ENCODE peak calls at places on chromosomes 4 and X, in six cellular contexts. V, Y, X, N, E and G are unnamed samples.

GRCh38 chr4:114659386-114660008 is 60.9 kb downstream of the UGT8 start:
- DNase-seq in V (peak), Y (no peak), X (peak), N (peak), E (peak), G (peak)

GRCh38 chrX:70979136-70979762 is 48.4 kb upstream of the SLC7A3 start:
- DNase-seq in V (no peak), Y (no peak), X (no peak), N (peak), E (no peak), G (peak)

GRCh38 chr4:101724093-101724492 is 66.4 kb upstream of the BANK1 start:
- DNase-seq in V (no peak), Y (no peak), X (no peak), N (no peak), E (no peak), G (no peak)

GRCh38 chr4:187464561-187464960 is 531.0 kb upstream of the ZFP42 start:
- DNase-seq in V (no peak), Y (no peak), X (no peak), N (no peak), E (no peak), G (no peak)

GRCh38 chrX:136028383-136028984 is 43.2 kb downstream of the SLC9A6 start:
- DNase-seq in V (no peak), Y (no peak), X (no peak), N (peak), E (no peak), G (peak)

GRCh38 chrX:6226053-6226645 is 2.5 kb downstream of the NLGN4X start:
- DNase-seq in V (no peak), Y (peak), X (no peak), N (no peak), E (no peak), G (no peak)

GRCh38 chr4:51844157-51845054 is 1.5 kb downstream of the DCUN1D4 start:
- DNase-seq in V (peak), Y (peak), X (peak), N (peak), E (peak), G (peak)

GRCh38 chrX:20060961-20061868 is 55.5 kb downstream of the MAP7D2 start:
- DNase-seq in V (no peak), Y (no peak), X (no peak), N (no peak), E (no peak), G (no peak)

GRCh38 chr4:5101571-5101970 is 50.3 kb downstream of the STK32B start:
- DNase-seq in V (no peak), Y (no peak), X (no peak), N (no peak), E (no peak), G (no peak)

GRCh38 chr4:69858683-69859082 is 1.3 kb downstream of the SULT1E1 start:
- DNase-seq in V (no peak), Y (no peak), X (no peak), N (no peak), E (no peak), G (peak)

GRCh38 chrX:113873056-113873455 is 710.8 kb upstream of the HTR2C start:
- DNase-seq in V (no peak), Y (no peak), X (no peak), N (no peak), E (no peak), G (no peak)

GRCh38 chrX:71159335-71159734 is 14.7 kb downstream of the NLGN3 start:
- DNase-seq in V (no peak), Y (no peak), X (no peak), N (no peak), E (no peak), G (no peak)

GRCh38 chr4:150242820-150243458 is 164.7 kb downstream of the DCLK2 start:
- DNase-seq in V (no peak), Y (peak), X (peak), N (peak), E (no peak), G (peak)

GRCh38 chr4:61532324-61532723 is 332.2 kb downstream of the ADGRL3 start:
- DNase-seq in V (no peak), Y (no peak), X (peak), N (no peak), E (no peak), G (no peak)

DNA sequence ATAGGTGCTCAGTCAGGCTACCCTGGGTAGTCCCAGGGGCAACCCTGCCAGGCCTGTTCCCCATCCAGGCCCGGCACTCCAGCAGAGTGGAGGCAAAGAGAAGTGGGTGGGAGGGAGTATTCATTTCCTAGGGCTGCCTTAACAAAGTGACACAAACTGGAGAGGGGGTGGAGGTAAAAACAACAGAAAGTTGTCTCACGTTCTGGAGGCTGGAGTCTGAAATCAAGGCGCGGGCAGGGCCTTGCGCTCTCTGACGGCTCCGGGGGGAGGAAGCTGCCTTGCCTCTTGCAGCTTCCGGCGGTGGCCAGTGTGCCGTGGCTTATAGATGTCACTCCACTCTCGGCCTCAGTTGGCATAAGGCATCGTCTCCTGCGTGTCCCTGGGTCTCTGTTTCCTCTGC is 90.8 kb downstream of the DCTD start:
- DNase-seq in V (no peak), Y (no peak), X (no peak), N (no peak), E (no peak), G (no peak)
- TF ChIP-seq POLR2A in V (no peak), Y (no peak), X (no peak), N (no peak), E (no peak), G (no peak)

DNA sequence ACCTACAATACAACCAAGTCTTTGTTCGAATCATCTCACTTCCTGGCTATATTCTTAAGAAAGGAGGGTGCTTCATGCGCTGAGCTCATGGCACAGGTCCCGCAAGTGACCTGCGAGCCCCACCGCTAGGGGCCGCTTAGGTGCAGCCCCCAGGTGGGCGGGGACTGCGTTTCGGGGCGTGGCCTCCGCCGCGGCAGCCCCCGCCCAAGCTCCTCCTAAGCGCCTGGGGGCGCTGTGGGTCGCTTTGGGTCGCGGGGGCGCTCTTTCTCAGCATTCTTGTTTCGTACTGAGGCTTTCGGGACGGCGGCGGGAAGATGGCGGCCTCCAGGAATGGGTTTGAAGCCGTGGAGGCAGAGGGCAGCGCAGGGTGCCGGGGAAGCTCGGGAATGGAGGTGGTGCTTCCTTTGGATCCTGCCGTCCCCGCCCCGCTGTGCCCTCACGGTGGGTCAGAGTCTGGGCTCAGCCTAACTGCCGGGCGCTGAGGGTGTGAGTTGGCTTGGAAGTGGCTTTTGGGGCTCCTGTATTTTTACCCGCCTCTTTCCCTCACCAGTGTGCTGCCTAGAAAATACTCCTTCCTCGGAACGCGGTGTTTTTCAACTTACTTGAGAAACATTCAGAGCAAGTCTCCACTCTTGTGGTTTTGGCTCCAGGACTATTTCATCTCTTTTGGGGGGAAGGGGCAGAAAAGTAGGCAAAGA is at the start of gene ZCCHC4:
- DNase-seq in V (peak), Y (peak), X (peak), N (peak), E (peak), G (peak)
- TF ChIP-seq POLR2A in V (no peak), Y (peak), X (peak), N (peak), E (no peak), G (peak)

GRCh38 chr4:83626245-83626843 is 90.4 kb downstream of the GPAT3 start:
- DNase-seq in V (no peak), Y (no peak), X (no peak), N (no peak), E (no peak), G (no peak)

GRCh38 chr4:83625807-83626206 is 89.9 kb downstream of the GPAT3 start:
- DNase-seq in V (no peak), Y (no peak), X (no peak), N (no peak), E (no peak), G (no peak)

GRCh38 chr4:83631066-83631465 is 95.2 kb downstream of the GPAT3 start:
- DNase-seq in V (no peak), Y (no peak), X (no peak), N (no peak), E (no peak), G (peak)

DNA sequence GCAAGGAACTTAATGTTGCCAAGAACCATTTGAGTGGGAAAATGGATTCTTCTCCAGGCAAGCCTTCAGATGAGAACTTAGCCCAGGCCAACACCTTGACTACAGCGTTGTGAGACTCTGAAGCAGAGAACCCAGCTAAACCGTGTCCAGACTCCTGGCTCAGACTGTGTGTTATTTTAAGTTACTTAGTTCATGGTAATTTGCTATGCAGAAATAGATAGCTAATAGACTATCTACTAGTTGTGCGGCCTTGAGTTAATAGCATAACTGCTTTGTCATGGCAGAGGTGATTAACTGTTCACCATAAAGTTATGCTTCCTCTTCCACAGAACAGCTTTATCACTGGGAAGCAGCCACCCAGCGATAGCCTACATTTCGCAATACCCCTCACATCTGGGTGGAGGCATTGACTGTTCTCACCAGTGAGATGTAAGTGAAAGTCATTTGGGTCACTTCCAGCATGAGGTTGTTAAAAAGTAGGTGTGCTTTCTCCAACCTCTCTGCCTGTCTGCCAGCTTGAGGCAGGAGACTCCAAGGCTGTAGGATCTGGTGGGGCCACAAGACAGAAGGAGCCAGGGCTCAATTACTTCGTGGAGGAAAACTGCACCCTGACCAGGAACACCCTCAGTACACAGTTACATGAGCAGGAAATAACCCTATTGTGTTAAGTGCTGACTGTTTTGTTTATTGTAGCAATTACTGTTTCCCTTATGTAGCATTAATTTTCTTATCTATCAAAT is 94.2 kb downstream of the GPAT3 start:
- DNase-seq in V (no peak), Y (no peak), X (peak), N (no peak), E (no peak), G (peak)
- TF ChIP-seq POLR2A in V (no peak), Y (no peak), X (no peak), N (no peak), E (no peak), G (peak)

DNA sequence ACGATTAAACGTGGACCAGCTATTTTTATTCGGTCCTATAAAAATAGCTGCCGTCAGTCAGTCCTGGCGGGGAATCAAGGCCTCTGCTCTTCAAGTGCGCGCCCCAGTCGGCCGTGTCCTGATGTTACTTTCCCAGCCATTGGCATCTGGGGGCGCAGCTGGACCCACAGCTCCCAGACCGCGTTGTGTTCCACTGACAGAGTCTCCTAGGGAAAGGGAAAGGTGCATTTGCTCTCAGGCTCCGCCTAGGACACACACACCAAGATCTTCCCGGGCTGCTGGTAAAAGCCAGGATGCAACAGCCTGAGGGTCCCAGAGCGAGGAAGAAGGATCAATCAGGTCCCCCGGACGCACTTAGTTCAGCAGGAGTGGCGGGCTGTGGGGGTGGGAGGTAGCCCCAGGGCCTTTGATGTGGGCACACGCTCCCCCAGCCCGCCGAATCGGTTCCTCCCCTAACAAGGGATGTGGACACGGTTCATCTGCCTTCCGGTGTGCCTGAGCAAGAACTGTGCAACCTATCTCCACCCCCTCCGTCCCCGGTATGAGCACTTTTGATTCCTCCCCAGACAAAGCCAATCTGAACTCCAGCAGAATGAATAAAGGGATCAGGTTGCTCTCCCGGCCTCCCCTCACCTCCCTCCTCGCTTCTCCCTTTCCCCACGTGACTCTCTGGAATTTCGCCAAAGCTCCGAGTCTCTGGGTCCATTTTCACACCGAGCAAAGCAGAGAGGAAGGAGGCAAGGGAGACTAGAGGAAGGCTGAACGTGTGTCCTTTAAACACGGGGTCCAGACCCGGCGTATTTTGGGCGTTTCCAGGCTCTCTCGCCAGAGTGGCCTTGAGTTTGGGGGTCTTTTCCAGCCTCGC is 626 bp upstream of the FRAS1 start:
- DNase-seq in V (peak), Y (peak), X (peak), N (peak), E (peak), G (peak)
- TF ChIP-seq POLR2A in V (no peak), Y (no peak), X (peak), N (peak), E (no peak), G (no peak)

GRCh38 chrX:153687121-153688039 is at the start of gene SLC6A8:
- DNase-seq in V (peak), Y (peak), X (peak), N (peak), E (peak), G (peak)
- TF ChIP-seq POLR2A in V (no peak), Y (no peak), X (no peak), N (peak), E (no peak), G (no peak)

GRCh38 chr4:41064953-41065352 is 149.4 kb downstream of the APBB2 start:
- DNase-seq in V (no peak), Y (no peak), X (no peak), N (no peak), E (no peak), G (no peak)
- TF ChIP-seq POLR2A in V (no peak), Y (no peak), X (no peak), N (no peak), E (no peak), G (no peak)

GRCh38 chr4:39635023-39635422 is 3.6 kb downstream of the SMIM14 start:
- DNase-seq in V (peak), Y (no peak), X (no peak), N (no peak), E (no peak), G (no peak)

GRCh38 chr4:39636786-39637185 is 1.9 kb downstream of the SMIM14 start:
- DNase-seq in V (no peak), Y (no peak), X (no peak), N (no peak), E (no peak), G (peak)

GRCh38 chr4:39641451-39641850 is 2.8 kb upstream of the SMIM14 start:
- DNase-seq in V (no peak), Y (no peak), X (no peak), N (no peak), E (no peak), G (no peak)

GRCh38 chr4:39638358-39639239 is at the start of gene SMIM14:
- DNase-seq in V (peak), Y (peak), X (peak), N (peak), E (peak), G (peak)

GRCh38 chr4:39637572-39638357 is 900 bp downstream of the SMIM14 start:
- DNase-seq in V (peak), Y (peak), X (peak), N (peak), E (peak), G (peak)
- TF ChIP-seq POLR2A in V (peak), Y (peak), X (no peak), N (no peak), E (no peak), G (no peak)

DNA sequence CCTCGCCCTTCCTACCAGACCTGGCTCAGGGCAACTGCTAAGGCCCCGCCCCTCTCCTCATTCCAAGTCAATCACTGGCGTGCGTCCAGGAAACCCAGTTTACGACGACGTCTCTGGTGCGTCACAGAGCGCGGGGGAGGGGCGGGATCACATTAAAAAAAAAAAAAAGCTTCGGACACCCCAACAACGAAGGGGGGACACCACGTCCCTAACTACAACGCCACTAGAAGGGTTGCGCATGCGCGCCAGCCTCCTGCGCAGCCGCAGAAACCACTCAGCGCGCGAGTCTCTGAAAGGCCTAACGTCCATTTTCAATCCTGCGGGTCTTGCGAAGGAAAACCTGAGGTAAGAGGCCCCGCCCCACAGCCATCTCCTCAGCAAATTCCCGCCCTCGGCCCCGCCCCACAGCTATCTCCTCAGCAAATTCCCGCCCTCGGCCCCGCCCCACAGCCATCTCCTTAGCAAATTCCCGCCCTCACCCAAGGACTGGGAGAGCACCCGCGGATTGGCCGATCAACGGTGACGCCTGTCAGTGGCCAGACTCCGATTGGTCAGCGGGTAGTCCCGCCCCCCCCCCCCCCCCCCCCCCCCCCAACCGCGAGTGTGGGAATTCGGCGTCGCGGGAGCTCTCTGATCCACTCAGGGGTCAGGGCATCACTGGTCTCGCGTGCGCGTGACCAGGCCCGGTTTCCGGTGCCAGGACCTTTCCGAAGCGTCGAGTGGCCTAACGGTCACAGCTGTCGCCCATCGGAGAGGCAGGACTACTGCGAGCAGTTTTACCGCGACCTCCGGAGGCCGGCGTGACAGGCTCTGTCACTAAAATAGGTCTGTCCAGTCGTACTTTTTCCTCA is at the start of gene SCML1:
- DNase-seq in V (peak), Y (peak), X (peak), N (peak), E (peak), G (peak)
- TF ChIP-seq POLR2A in V (peak), Y (peak), X (peak), N (peak), E (peak), G (no peak)

DNA sequence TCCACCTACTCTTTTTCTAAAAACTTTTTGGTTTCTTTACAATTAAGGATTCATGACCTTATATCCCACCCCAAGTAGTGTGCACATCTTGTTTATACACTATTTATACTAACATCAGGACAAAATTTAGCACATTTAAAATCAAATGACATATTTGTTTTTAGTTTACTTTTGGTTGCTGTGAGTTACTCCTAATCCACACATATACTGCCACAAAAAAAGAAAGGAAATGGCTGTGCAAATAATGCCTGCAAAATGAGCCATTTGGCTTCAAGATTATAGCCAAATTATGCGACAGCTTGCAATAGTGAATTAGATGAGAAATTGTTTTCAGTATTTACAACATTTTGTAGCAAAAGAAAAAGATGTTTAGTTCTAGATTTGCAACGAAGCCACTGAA is 10.4 kb upstream of the ARHGEF38 start:
- DNase-seq in V (no peak), Y (no peak), X (no peak), N (no peak), E (no peak), G (no peak)
- TF ChIP-seq POLR2A in V (no peak), Y (no peak), X (no peak), N (no peak), E (no peak), G (no peak)

DNA sequence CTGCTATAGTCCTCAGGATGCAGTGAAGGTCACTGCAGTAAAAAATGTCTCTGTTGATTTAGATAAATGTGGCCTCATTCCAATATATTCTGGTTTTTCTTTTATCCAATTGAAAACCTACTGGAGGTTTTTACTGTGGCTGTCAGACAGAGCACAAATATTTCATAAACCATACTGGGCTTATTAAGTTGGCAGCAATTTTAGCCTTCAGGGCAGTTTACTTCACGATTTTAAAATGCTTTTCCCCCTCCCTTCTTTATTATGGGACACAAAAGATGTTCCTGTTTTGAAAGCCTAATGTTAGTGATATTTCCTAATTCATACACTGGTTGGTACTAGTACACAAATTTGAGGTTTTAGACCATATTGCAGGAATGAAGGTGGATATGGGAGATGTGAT is 939.4 kb downstream of the C4orf33 start:
- DNase-seq in V (no peak), Y (no peak), X (no peak), N (no peak), E (no peak), G (no peak)
- TF ChIP-seq POLR2A in V (no peak), Y (no peak), X (no peak), N (no peak), E (no peak), G (no peak)